ENCODE peak calls at places on chromosomes 13 and 19, in four cellular contexts. U is activated T-helper 1 cell treated with anti-CD3 and anti-CD28 coated beads, Interleukin-2, amount 50 U/mL, for 16 hours; R is left lung; N is A673. L is an unnamed sample.

GRCh38 chr13:110593430-110594130 is 21.8 kb upstream of the NAXD start:
- DNase-seq in R (no peak), U (no peak), N (peak; percentile 80), L (peak; percentile 57)

GRCh38 chr13:86900906-86901305 is 770.3 kb upstream of the SLITRK5 start:
- DNase-seq in R (no peak), N (no peak), U (no peak), L (no peak)

GRCh38 chr19:16233081-16233776 is 35.5 kb downstream of the AP1M1 start:
- DNase-seq in R (no peak), N (no peak), U (no peak), L (no peak)

GRCh38 chr13:80084086-80084676 is 256.7 kb downstream of the SPRY2 start:
- DNase-seq in N (peak; percentile 86), R (no peak), U (no peak), L (peak; percentile 93)

GRCh38 chr13:80029170-80029569 is 311.8 kb downstream of the SPRY2 start:
- DNase-seq in N (no peak), U (no peak), R (no peak), L (no peak)

GRCh38 chr13:40152145-40152544 is 496.7 kb downstream of the COG6 start:
- DNase-seq in R (no peak), N (peak; percentile 30), U (no peak), L (peak; percentile 49)

GRCh38 chr19:10471909-10472308 is 31.2 kb downstream of the KEAP1 start:
- DNase-seq in R (no peak), U (no peak), N (peak; percentile 69), L (peak; percentile 47)

GRCh38 chr13:47433461-47434005 is 536.7 kb upstream of the HTR2A start:
- DNase-seq in R (no peak), U (no peak), N (no peak), L (peak; percentile 65)

GRCh38 chr19:1000591-1001537 is 645 bp downstream of the GRIN3B start:
- DNase-seq in U (no peak), R (no peak), N (no peak), L (no peak)

GRCh38 chr19:2613507-2614295 is 88.8 kb downstream of the GNG7 start:
- DNase-seq in N (peak; percentile 55), U (peak; percentile 40), R (peak; percentile 46), L (peak; percentile 12)

GRCh38 chr19:46866407-46867132 is 5.8 kb downstream of the ARHGAP35 start:
- DNase-seq in N (no peak), U (no peak), R (no peak), L (no peak)

GRCh38 chr19:4654437-4655361 is 15.4 kb downstream of the TNFAIP8L1 start:
- DNase-seq in N (no peak), U (no peak), R (no peak), L (no peak)

GRCh38 chr13:34931572-34931971 is 10.5 kb upstream of the NBEA start:
- DNase-seq in U (no peak), R (no peak), N (no peak), L (peak; percentile 3)

GRCh38 chr13:92224825-92225224 is 826.4 kb downstream of the GPC5 start:
- DNase-seq in R (no peak), U (no peak), N (no peak), L (no peak)

GRCh38 chr19:18496167-18496979 is 25.5 kb downstream of the ELL start:
- DNase-seq in U (peak; percentile 50), R (peak; percentile 79), N (peak; percentile 26), L (peak; percentile 80)

GRCh38 chr13:79581870-79582315 is 100.9 kb downstream of the NDFIP2 start:
- DNase-seq in U (no peak), N (peak; percentile 65), R (no peak), L (peak; percentile 3)

GRCh38 chr13:88136098-88136790 is 465.1 kb downstream of the SLITRK5 start:
- DNase-seq in U (no peak), N (no peak), R (no peak), L (no peak)

GRCh38 chr19:52170863-52171320 is 529 bp downstream of the ZNF836 start:
- DNase-seq in N (peak; percentile 16), U (no peak), R (peak; percentile 33), L (no peak)

GRCh38 chr19:18610556-18611326 is 1.9 kb upstream of the TMEM59L start:
- DNase-seq in U (no peak), N (no peak), R (no peak), L (no peak)

GRCh38 chr13:63184693-63185092 is 1769.0 kb upstream of the PCDH20 start:
- DNase-seq in U (no peak), R (no peak), N (peak; percentile 49), L (peak; percentile 88)

GRCh38 chr13:107884564-107884963 is 330.8 kb downstream of the LIG4 start:
- DNase-seq in N (no peak), U (no peak), R (no peak), L (no peak)

GRCh38 chr13:46495647-46496046 is 57.3 kb upstream of the LRCH1 start:
- DNase-seq in R (no peak), N (no peak), U (no peak), L (no peak)

GRCh38 chr19:53981408-53981998 is 9.9 kb upstream of the CACNG6 start:
- DNase-seq in R (no peak), N (no peak), U (no peak), L (no peak)

GRCh38 chr13:97574926-97575325 is 141.0 kb downstream of the RAP2A start:
- DNase-seq in R (no peak), N (peak; percentile 83), U (no peak), L (peak; percentile 52)